ENCODE peak calls at places on chromosomes 16 and 17, in six cellular contexts. N, S, P, O, R and E are unnamed samples.

GRCh38 chr17:82640046-82640445 is 8.2 kb downstream of the WDR45B start:
- DNase-seq in N (no peak), S (no peak), P (no peak), O (no peak), R (no peak), E (no peak)

GRCh38 chr17:77771587-77771986 is 186.9 kb upstream of the TNRC6C start:
- DNase-seq in N (no peak), S (no peak), P (no peak), O (no peak), R (no peak), E (no peak)

GRCh38 chr16:49439050-49439449 is 65.4 kb downstream of the C16orf78 start:
- DNase-seq in N (no peak), S (no peak), P (no peak), O (no peak), R (no peak), E (no peak)

GRCh38 chr17:77465358-77466041 is 324.7 kb downstream of the SEC14L1 start:
- DNase-seq in N (no peak), S (peak), P (no peak), O (peak), R (peak), E (no peak)

GRCh38 chr17:81048827-81049371 is 13.9 kb downstream of the BAIAP2 start:
- DNase-seq in N (no peak), S (no peak), P (no peak), O (no peak), R (no peak), E (no peak)

GRCh38 chr17:76868669-76869208 is 535 bp downstream of the MGAT5B start:
- DNase-seq in N (no peak), S (peak), P (no peak), O (no peak), R (no peak), E (no peak)

GRCh38 chr17:3976675-3977171 is 12.5 kb upstream of the ATP2A3 start:
- DNase-seq in N (peak), S (no peak), P (no peak), O (no peak), R (no peak), E (no peak)

GRCh38 chr17:13862341-13862740 is 207.0 kb upstream of the COX10 start:
- DNase-seq in N (no peak), S (no peak), P (no peak), O (no peak), R (no peak), E (no peak)

GRCh38 chr17:71830916-71831315 is 289.9 kb upstream of the SOX9 start:
- DNase-seq in N (no peak), S (no peak), P (no peak), O (no peak), R (no peak), E (no peak)

GRCh38 chr16:81071816-81072215 is 5.2 kb downstream of the C16orf46 start:
- DNase-seq in N (peak), S (no peak), P (no peak), O (no peak), R (peak), E (no peak)

GRCh38 chr17:38608648-38609047 is 2.9 kb upstream of the SRCIN1 start:
- DNase-seq in N (peak), S (no peak), P (no peak), O (no peak), R (no peak), E (no peak)

GRCh38 chr16:89841275-89841674 is 13.0 kb downstream of the SPIRE2 start:
- DNase-seq in N (no peak), S (no peak), P (no peak), O (peak), R (no peak), E (no peak)

GRCh38 chr17:65727243-65727642 is 165.8 kb upstream of the AXIN2 start:
- DNase-seq in N (no peak), S (no peak), P (no peak), O (no peak), R (no peak), E (no peak)

GRCh38 chr17:63780507-63780906 is 6.5 kb downstream of the DDX42 start:
- DNase-seq in N (peak), S (no peak), P (no peak), O (no peak), R (peak), E (no peak)

GRCh38 chr17:69880591-69881112 is 194.4 kb upstream of the KCNJ16 start:
- DNase-seq in N (no peak), S (no peak), P (no peak), O (no peak), R (no peak), E (no peak)

GRCh38 chr17:1787301-1787902 is 25.5 kb downstream of the SERPINF1 start:
- DNase-seq in N (peak), S (peak), P (no peak), O (no peak), R (peak), E (no peak)

GRCh38 chr16:68792465-68793324 is 50.6 kb upstream of the TANGO6 start:
- DNase-seq in N (peak), S (peak), P (no peak), O (no peak), R (peak), E (no peak)

GRCh38 chr17:82805254-82805653 is 34.6 kb downstream of the ZNF750 start:
- DNase-seq in N (no peak), S (no peak), P (no peak), O (no peak), R (no peak), E (no peak)

GRCh38 chr17:5078106-5079028 is at the start of gene ZFP3:
- DNase-seq in N (no peak), S (peak), P (peak), O (peak), R (peak), E (peak)

GRCh38 chr16:48405907-48406306 is 20.7 kb upstream of the SIAH1 start:
- DNase-seq in N (no peak), S (no peak), P (no peak), O (no peak), R (no peak), E (no peak)

GRCh38 chr16:50697881-50698767 is 4.7 kb downstream of the NOD2 start:
- DNase-seq in N (peak), S (no peak), P (peak), O (peak), R (peak), E (peak)

GRCh38 chr17:29019475-29020181 is 13.8 kb upstream of the SEZ6 start:
- DNase-seq in N (no peak), S (no peak), P (no peak), O (no peak), R (no peak), E (no peak)

GRCh38 chr17:64580384-64581307 is 73.9 kb downstream of the CEP95 start:
- DNase-seq in N (no peak), S (no peak), P (no peak), O (no peak), R (no peak), E (no peak)

GRCh38 chr16:79601978-79602609 is 1.6 kb upstream of the MAF start:
- DNase-seq in N (peak), S (peak), P (peak), O (peak), R (peak), E (peak)

GRCh38 chr17:77312061-77312684 is 171.4 kb downstream of the SEC14L1 start:
- DNase-seq in N (no peak), S (no peak), P (no peak), O (no peak), R (no peak), E (no peak)

GRCh38 chr16:54076006-54076504 is 210.5 kb downstream of the IRX3 start:
- DNase-seq in N (no peak), S (no peak), P (no peak), O (no peak), R (no peak), E (no peak)

GRCh38 chr17:29107933-29108805 is 65.2 kb downstream of the PIPOX start:
- DNase-seq in N (peak), S (no peak), P (no peak), O (no peak), R (peak), E (no peak)

GRCh38 chr17:206941-207560 is 25.6 kb upstream of the DOC2B start:
- DNase-seq in N (no peak), S (no peak), P (no peak), O (no peak), R (no peak), E (no peak)